ENCODE peak calls at places on chromosomes 5 and 9, in seven cellular contexts. N, W, U, J, I, H and S are unnamed samples.
A peak's percentile ranks its signal among the peaks of the same experiment; 100 is the strongest.

GRCh38 chr9:104553261-104553660 is 15.7 kb upstream of the OR13C8 start:
- DNase-seq in H (no peak), U (no peak), W (peak; percentile 4), I (no peak), N (no peak), J (no peak), S (no peak)

GRCh38 chr9:87878930-87879603 is 3.6 kb upstream of the SPATA31E1 start:
- DNase-seq in I (no peak), W (peak; percentile 77), J (peak; percentile 87), H (peak; percentile 77), U (peak; percentile 74), N (peak; percentile 63), S (peak; percentile 66)

GRCh38 chr5:6791031-6791577 is 77.9 kb downstream of the TENT4A start:
- DNase-seq in U (no peak), I (no peak), N (no peak), W (no peak), H (no peak), J (no peak), S (no peak)

GRCh38 chr5:136203303-136203922 is 10.5 kb upstream of the SMIM32 start:
- DNase-seq in W (no peak), H (no peak), I (no peak), J (no peak), N (no peak), U (no peak), S (no peak)

GRCh38 chr9:419571-420156 is 205.0 kb downstream of the DOCK8 start:
- DNase-seq in N (peak; percentile 14), I (peak; percentile 28), U (peak; percentile 55), W (peak; percentile 68), H (peak; percentile 53), J (no peak), S (peak; percentile 60)

GRCh38 chr5:136108131-136108739 is 24.4 kb upstream of the SMAD5 start:
- DNase-seq in H (peak; percentile 82), I (no peak), U (no peak), W (no peak), N (no peak), J (no peak), S (no peak)

GRCh38 chr5:107468286-107468685 is 202.5 kb downstream of the EFNA5 start:
- DNase-seq in U (no peak), J (no peak), W (no peak), N (no peak), I (no peak), H (no peak), S (peak; percentile 24)

GRCh38 chr5:59813761-59814562 is 79.6 kb downstream of the PDE4D start:
- DNase-seq in H (peak; percentile 72), I (no peak), N (no peak), W (peak; percentile 89), U (peak; percentile 77), J (peak; percentile 67), S (peak; percentile 80)

GRCh38 chr5:113376640-113377039 is 58.1 kb downstream of the TSSK1B start:
- DNase-seq in I (no peak), N (no peak), J (no peak), W (no peak), H (peak; percentile 9), U (no peak), S (no peak)

GRCh38 chr5:61771062-61771461 is 439.0 kb downstream of the ZSWIM6 start:
- DNase-seq in W (no peak), I (no peak), U (no peak), H (no peak), J (no peak), N (no peak), S (no peak)

GRCh38 chr5:61767231-61768080 is 435.4 kb downstream of the ZSWIM6 start:
- DNase-seq in W (no peak), J (no peak), I (no peak), H (no peak), N (no peak), U (no peak), S (no peak)

GRCh38 chr5:61768692-61769281 is 436.7 kb downstream of the ZSWIM6 start:
- DNase-seq in N (no peak), H (peak; percentile 69), U (no peak), W (peak; percentile 9), J (peak; percentile 3), I (peak; percentile 31), S (peak; percentile 25)

GRCh38 chr5:61765471-61765870 is 433.4 kb downstream of the ZSWIM6 start:
- DNase-seq in J (no peak), N (no peak), W (no peak), U (no peak), H (no peak), I (no peak), S (no peak)

DNA sequence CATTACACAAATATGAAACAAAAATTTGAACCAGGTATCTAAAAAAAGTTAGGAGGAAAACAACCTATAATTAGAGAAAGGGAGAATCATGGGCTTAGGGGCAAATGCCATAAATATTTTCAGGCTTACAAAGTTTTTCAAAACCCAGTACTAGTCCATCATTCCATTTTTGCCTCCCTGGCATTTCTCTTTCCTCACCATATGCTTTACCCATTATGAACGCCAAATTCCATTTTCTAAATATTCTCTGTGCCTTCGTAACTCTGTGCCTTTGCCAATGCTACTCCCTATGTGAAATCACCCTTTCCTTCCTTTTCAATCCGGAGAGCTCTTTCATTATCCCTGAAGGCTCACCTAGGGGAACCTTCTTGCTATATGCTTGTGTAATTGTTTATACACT is 434.1 kb downstream of the ZSWIM6 start:
- DNase-seq in N (no peak), J (no peak), I (no peak), W (no peak), U (no peak), H (no peak), S (no peak)
- H3K4me3 ChIP-seq in N (no peak overlapping the region), J (no peak overlapping the region), I (no peak overlapping the region), W (no peak overlapping the region), U (no peak overlapping the region), H (no peak overlapping the region), S (no peak overlapping the region)

DNA sequence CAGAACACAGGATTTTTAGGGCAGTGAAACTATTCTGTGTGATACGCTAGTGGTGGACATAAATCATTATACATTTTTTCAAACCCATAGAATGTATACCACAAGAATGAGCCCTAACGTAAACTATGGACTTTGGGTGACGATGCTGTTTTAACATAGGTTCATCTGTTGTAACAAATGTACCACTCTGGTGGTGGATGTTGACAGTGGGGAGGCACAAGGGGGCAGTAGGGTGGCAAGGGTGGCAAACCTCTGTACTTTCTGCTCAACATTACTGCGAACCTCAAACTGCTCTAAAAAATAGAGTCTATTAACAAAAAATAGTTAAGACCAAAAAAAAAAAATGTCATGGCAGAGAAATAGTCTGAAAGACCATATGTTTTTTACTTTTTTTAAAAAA is 9.1 kb upstream of the MVB12B start:
- DNase-seq in N (no peak), J (peak; percentile 25), H (peak; percentile 14), I (no peak), W (no peak), U (no peak), S (no peak)
- TF ChIP-seq CTCF in N (peak; percentile 48), J (peak; percentile 40), H (peak; percentile 35), I (peak; percentile 39), W (peak; percentile 40), U (no peak), S (peak; percentile 35)

GRCh38 chr5:100903036-100903887 is at the start of gene ST8SIA4:
- DNase-seq in J (peak; percentile 33), W (peak; percentile 79), N (no peak), I (peak; percentile 81), U (peak; percentile 65), H (peak; percentile 63), S (peak; percentile 69)

GRCh38 chr5:100905259-100905914 is 2.3 kb upstream of the ST8SIA4 start:
- DNase-seq in I (no peak), N (no peak), W (no peak), U (no peak), J (no peak), H (no peak), S (no peak)

GRCh38 chr5:100901851-100902341 is 1.2 kb downstream of the ST8SIA4 start:
- DNase-seq in I (peak; percentile 32), U (peak; percentile 22), N (no peak), J (no peak), H (peak; percentile 18), W (peak; percentile 52), S (peak; percentile 12)

GRCh38 chr5:100902406-100903035 is 561 bp downstream of the ST8SIA4 start:
- DNase-seq in I (no peak), H (no peak), J (no peak), N (no peak), U (peak; percentile 3), W (peak; percentile 48), S (peak; percentile 18)

GRCh38 chr5:100904259-100904822 is 1.3 kb upstream of the ST8SIA4 start:
- DNase-seq in I (peak; percentile 26), N (no peak), U (no peak), J (no peak), W (peak; percentile 12), H (no peak), S (no peak)
- H3K4me3 ChIP-seq in I (peak overlapping the region; percentile 54), N (no peak overlapping the region), U (peak overlapping the region; percentile 64), J (no peak overlapping the region), W (peak overlapping the region; percentile 69), H (no peak overlapping the region), S (no peak overlapping the region)

GRCh38 chr9:127791085-127791484 is 5.3 kb downstream of the CDK9 start:
- DNase-seq in N (no peak), H (no peak), W (no peak), U (no peak), J (no peak), I (no peak), S (no peak)
- TF ChIP-seq CTCF in N (no peak), H (no peak), W (no peak), U (no peak), J (no peak), I (no peak), S (no peak)

GRCh38 chr9:123174079-123174478 is 94.3 kb downstream of the STRBP start:
- DNase-seq in N (no peak), J (no peak), U (no peak), H (no peak), I (no peak), W (no peak), S (no peak)

GRCh38 chr9:123176230-123176629 is 92.2 kb downstream of the STRBP start:
- DNase-seq in H (peak; percentile 73), W (peak; percentile 6), N (no peak), I (no peak), J (peak; percentile 47), U (no peak), S (peak; percentile 28)

GRCh38 chr9:123169926-123170325 is 98.5 kb downstream of the STRBP start:
- DNase-seq in J (no peak), H (no peak), W (no peak), U (no peak), N (no peak), I (no peak), S (no peak)

GRCh38 chr9:123176949-123177348 is 91.4 kb downstream of the STRBP start:
- DNase-seq in H (no peak), U (no peak), N (no peak), W (no peak), I (no peak), J (no peak), S (no peak)

DNA sequence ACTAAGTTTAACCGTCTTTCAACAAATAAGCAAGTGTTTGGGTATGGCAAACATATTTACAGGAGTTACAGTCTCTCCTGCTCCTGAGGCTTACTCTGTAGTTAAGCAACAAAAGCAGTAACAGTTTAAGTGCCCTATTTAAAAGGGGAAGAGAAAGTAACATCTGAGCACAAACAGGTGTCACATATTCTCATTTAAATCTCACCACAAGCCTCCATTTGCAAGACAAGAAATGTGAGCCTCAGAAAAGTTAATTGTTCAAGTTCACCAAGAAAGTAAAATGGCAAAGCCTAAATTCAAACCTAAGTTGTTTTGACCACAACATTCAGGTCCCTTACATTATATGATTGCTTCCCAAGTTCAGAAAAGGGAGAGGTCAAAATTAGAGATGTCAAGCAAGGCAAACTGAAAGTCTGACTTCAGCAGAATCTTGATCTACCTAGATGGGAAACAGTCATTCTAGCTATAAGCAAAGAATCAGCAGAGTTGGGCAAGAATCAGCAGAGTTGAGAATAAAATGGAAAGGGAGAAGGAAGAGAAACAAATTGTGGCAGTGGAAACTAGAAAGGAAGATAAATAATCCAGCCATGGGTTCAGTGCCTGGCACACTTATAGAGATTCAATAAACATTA is 93.4 kb downstream of the STRBP start:
- DNase-seq in U (no peak), H (no peak), J (no peak), W (no peak), I (no peak), N (no peak), S (no peak)
- H3K4me3 ChIP-seq in U (no peak overlapping the region), H (no peak overlapping the region), J (no peak overlapping the region), W (no peak overlapping the region), I (no peak overlapping the region), N (no peak overlapping the region), S (no peak overlapping the region)